ENCODE peak calls at places on chromosomes 2 and 18, in eight cellular contexts. T is testis, A is lung, U is spleen, E is SK-N-SH, I is A549, B is aorta, P is GM23248. Q is an unnamed sample.

GRCh38 chr2:151973901-151974199 is 125.0 kb downstream of the CACNB4 start:
- DNase-seq in T (peak; percentile 27), A (no peak), U (no peak), E (peak; percentile 73), I (no peak), B (no peak), P (peak; percentile 18), Q (no peak)

GRCh38 chr2:60739156-60739555 is 16.9 kb upstream of the PAPOLG start:
- DNase-seq in T (no peak), A (no peak), U (no peak), E (no peak), I (no peak), B (no peak), P (no peak), Q (no peak)

GRCh38 chr2:165475270-165476004 is 5.9 kb downstream of the CSRNP3 start:
- DNase-seq in T (no peak), A (no peak), U (no peak), E (peak; percentile 20), I (no peak), B (no peak), P (no peak), Q (no peak)

GRCh38 chr2:73291093-73291460 is 2.3 kb downstream of the EGR4 start:
- DNase-seq in T (peak; percentile 77), A (no peak), U (peak; percentile 85), E (peak; percentile 33), I (peak; percentile 65), B (peak; percentile 86), P (peak; percentile 71), Q (peak; percentile 25)

GRCh38 chr18:63409301-63409700 is 13.0 kb downstream of the VPS4B start:
- DNase-seq in T (no peak), A (no peak), U (no peak), E (no peak), I (no peak), B (no peak), P (no peak), Q (no peak)

GRCh38 chr2:34368304-34368703 is 769.2 kb upstream of the FAM98A start:
- DNase-seq in T (no peak), A (no peak), U (no peak), E (no peak), I (no peak), B (no peak), P (no peak), Q (no peak)

GRCh38 chr2:26585100-26585499 is 56.1 kb downstream of the CIB4 start:
- DNase-seq in T (no peak), A (no peak), U (peak; percentile 48), E (peak; percentile 34), I (no peak), B (peak; percentile 54), P (no peak), Q (no peak)

GRCh38 chr2:217928324-217929293 is 74.2 kb downstream of the TNS1 start:
- DNase-seq in T (no peak), A (peak; percentile 92), U (no peak), E (no peak), I (no peak), B (peak; percentile 89), P (peak; percentile 40), Q (no peak)

GRCh38 chr2:190636362-190636761 is 12.5 kb upstream of the NAB1 start:
- DNase-seq in T (no peak), A (no peak), U (no peak), E (no peak), I (peak; percentile 72), B (no peak), P (peak; percentile 85), Q (no peak)

GRCh38 chr2:234091883-234092282 is 41.4 kb downstream of the SPP2 start:
- DNase-seq in T (no peak), A (no peak), U (no peak), E (no peak), I (no peak), B (no peak), P (peak; percentile 7), Q (no peak)

GRCh38 chr2:165162466-165162865 is 41.4 kb downstream of the SCN3A start:
- DNase-seq in T (no peak), A (no peak), U (no peak), E (no peak), I (no peak), B (no peak), P (no peak), Q (no peak)

GRCh38 chr2:170747921-170748320 is 22.3 kb upstream of the ERICH2 start:
- DNase-seq in T (no peak), A (no peak), U (no peak), E (no peak), I (peak; percentile 27), B (no peak), P (peak; percentile 52), Q (no peak)

GRCh38 chr18:35095983-35096676 is 54.9 kb downstream of the MAPRE2 start:
- DNase-seq in T (no peak), A (no peak), U (no peak), E (no peak), I (no peak), B (no peak), P (peak; percentile 32), Q (no peak)

GRCh38 chr2:101931402-101931801 is 60.4 kb upstream of the IL1R2 start:
- DNase-seq in T (no peak), A (no peak), U (no peak), E (no peak), I (no peak), B (no peak), P (no peak), Q (no peak)

GRCh38 chr2:26455801-26456700 is 21.9 kb downstream of the OTOF start:
- DNase-seq in T (peak; percentile 16), A (no peak), U (peak; percentile 80), E (no peak), I (no peak), B (peak; percentile 54), P (no peak), Q (no peak)

GRCh38 chr2:201911372-201911771 is 105.0 kb downstream of the CDK15 start:
- DNase-seq in T (no peak), A (no peak), U (no peak), E (no peak), I (no peak), B (no peak), P (no peak), Q (no peak)

GRCh38 chr2:41933585-41934322 is 114.1 kb upstream of the PKDCC start:
- DNase-seq in T (peak; percentile 54), A (no peak), U (no peak), E (no peak), I (peak; percentile 88), B (no peak), P (peak; percentile 97), Q (no peak)

GRCh38 chr2:41933035-41933429 is 114.8 kb upstream of the PKDCC start:
- DNase-seq in T (no peak), A (no peak), U (no peak), E (no peak), I (no peak), B (no peak), P (no peak), Q (no peak)

GRCh38 chr2:41934323-41935003 is 113.4 kb upstream of the PKDCC start:
- DNase-seq in T (peak; percentile 36), A (no peak), U (no peak), E (no peak), I (peak; percentile 80), B (no peak), P (peak; percentile 73), Q (no peak)

GRCh38 chr2:41930807-41931566 is 116.8 kb upstream of the PKDCC start:
- DNase-seq in T (no peak), A (no peak), U (no peak), E (no peak), I (peak; percentile 95), B (no peak), P (peak; percentile 33), Q (no peak)

DNA sequence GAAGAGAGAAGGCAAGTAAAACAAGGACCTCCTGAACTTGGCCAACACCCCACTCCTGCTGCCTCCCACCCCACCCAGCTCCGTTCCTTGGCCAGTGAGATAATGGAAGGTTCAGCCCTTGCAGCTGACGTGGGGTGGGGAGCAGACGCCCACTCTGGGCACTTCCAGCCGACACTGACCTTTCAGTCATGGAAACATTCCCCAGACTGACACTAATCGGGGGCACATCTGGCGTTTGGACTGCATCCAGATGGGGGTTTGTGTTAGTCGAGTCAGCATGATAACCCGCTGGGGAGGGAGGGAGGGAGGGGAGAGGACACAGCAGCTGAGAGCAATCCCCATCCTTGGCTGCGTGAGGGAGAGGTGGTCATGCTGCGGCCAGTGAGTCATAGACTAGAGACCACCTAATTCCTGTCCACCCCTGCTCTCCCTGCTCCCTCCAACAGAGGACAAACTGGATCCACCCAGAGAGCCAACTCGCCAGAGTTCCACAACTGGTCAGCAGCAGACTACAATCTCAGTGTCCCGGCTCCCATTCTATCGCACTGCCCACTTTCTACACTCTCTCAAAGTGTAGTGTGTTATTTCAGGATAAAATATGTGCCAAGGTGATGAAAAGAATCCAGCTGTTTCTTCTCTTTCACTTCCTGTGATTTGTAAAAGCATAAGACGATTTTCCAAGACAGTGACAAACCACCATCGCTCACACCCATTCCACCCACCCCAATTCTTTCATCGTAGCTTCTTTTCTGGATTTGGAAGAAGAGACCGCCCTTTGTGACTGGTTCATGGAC is 115.4 kb upstream of the PKDCC start:
- DNase-seq in T (peak; percentile 80), A (peak; percentile 71), U (no peak), E (peak; percentile 90), I (no peak), B (peak; percentile 91), P (peak; percentile 75), Q (no peak)
- H3K4me1 ChIP-seq in T (peaks cover 74% of the 10 kb centered on the region), A (no peaks in the 10 kb centered on the region), U (peaks cover 10% of the 10 kb centered on the region), E (peaks cover 4% of the 10 kb centered on the region), I (peaks cover 88% of the 10 kb centered on the region), B (peaks cover 6% of the 10 kb centered on the region), P (peaks cover 55% of the 10 kb centered on the region), Q (no peaks in the 10 kb centered on the region)

DNA sequence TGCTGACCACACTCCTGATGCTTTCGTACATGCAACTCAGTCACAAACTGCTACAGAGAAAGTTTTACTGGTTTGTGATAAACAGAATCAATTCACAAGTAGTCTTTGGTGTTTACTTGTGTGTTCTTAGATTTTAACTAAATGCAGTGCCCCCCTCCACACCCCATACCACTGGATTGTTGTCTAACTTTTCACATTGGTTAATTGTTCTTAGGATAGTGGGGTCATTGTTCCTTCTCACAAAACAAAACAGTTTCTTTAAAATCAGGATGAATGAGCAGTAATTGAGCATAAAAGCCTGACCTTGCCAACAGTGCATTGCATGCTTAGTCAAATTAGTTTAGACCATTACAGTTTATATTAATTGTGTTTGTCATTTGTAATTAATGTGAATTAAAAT is 14.1 kb upstream of the PNPT1 start:
- DNase-seq in T (no peak), A (no peak), U (no peak), E (no peak), I (no peak), B (no peak), P (no peak), Q (no peak)
- H3K27ac ChIP-seq in T (no peak overlapping the region), A (no peak overlapping the region), U (no peak overlapping the region), E (no peak overlapping the region), I (no peak overlapping the region), B (no peak overlapping the region), P (no peak overlapping the region), Q (no peak overlapping the region)

DNA sequence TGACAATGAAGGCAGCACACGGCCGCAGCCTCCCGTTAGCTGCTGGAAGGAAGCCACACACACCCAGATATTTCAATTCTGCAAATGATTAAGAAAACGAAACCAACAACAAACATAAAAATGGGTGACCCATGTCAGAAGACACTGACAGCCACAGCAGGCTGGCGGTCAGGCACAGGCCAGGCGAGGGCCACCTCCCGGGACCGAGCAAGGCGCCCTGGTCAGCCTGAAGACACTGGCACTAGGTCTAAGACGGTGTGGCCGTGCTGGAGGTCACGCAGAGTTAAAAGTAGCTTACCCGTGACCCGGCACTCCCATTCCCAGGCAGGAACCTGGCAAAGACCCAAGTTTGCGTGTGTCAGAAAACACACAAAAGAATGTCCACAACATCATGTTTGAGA is 81.6 kb downstream of the HDAC4 start:
- DNase-seq in T (peak; percentile 47), A (no peak), U (peak; percentile 83), E (no peak), I (no peak), B (no peak), P (peak; percentile 41), Q (peak; percentile 73)
- H3K4me3 ChIP-seq in T (no peak overlapping the region), A (no peak overlapping the region), U (no peak overlapping the region), E (no peak overlapping the region), I (no peak overlapping the region), B (no peak overlapping the region), P (peak overlapping the region; percentile 40), Q (peak overlapping the region; percentile 21)

GRCh38 chr2:241724259-241724974 is 10.0 kb upstream of the D2HGDH start:
- DNase-seq in T (no peak), A (no peak), U (no peak), E (peak; percentile 66), I (no peak), B (no peak), P (no peak), Q (no peak)
- H3K4me1 ChIP-seq in T (no peaks in the 10 kb centered on the region), A (no peaks in the 10 kb centered on the region), U (no peaks in the 10 kb centered on the region), E (no peaks in the 10 kb centered on the region), I (no peaks in the 10 kb centered on the region), B (no peaks in the 10 kb centered on the region), P (no peaks in the 10 kb centered on the region), Q (no peaks in the 10 kb centered on the region)

Q was measured in CD4-positive, CD25-positive, alpha-beta regulatory T cell.